ENCODE peak calls at places on chromosomes 3 and 15, in ten cellular contexts. One of them, this sample, is unnamed. For H3K4me1, the result is how much of the 10 kb centered on the place peaks cover.

GRCh38 chr15:41970456-41970855 is 1.9 kb downstream of the EHD4 start:
- DNase-seq in effector memory CD4-positive, alpha-beta T cell: no peak
- DNase-seq in K562: no peak
- DNase-seq in breast epithelium: no peak
- DNase-seq in tibial artery: no peak
- DNase-seq in tibial nerve: no peak
- DNase-seq in psoas muscle: no peak
- DNase-seq in uterus: no peak
- DNase-seq in transverse colon: peak
- DNase-seq in body of pancreas: no peak
- DNase-seq in this sample: no peak

GRCh38 chr3:186090884-186091283 is 18.0 kb downstream of the ETV5 start:
- DNase-seq in transverse colon: no peak
- DNase-seq in uterus: no peak
- DNase-seq in body of pancreas: no peak
- DNase-seq in breast epithelium: no peak
- DNase-seq in K562: no peak
- DNase-seq in tibial artery: no peak
- DNase-seq in effector memory CD4-positive, alpha-beta T cell: no peak
- DNase-seq in tibial nerve: no peak
- DNase-seq in psoas muscle: no peak
- DNase-seq in this sample: no peak

GRCh38 chr3:37519236-37519635 is 342.4 kb upstream of the CTDSPL start:
- DNase-seq in tibial nerve: no peak
- DNase-seq in body of pancreas: no peak
- DNase-seq in tibial artery: no peak
- DNase-seq in K562: no peak
- DNase-seq in breast epithelium: no peak
- DNase-seq in effector memory CD4-positive, alpha-beta T cell: no peak
- DNase-seq in uterus: no peak
- DNase-seq in transverse colon: no peak
- DNase-seq in psoas muscle: no peak
- DNase-seq in this sample: no peak

GRCh38 chr3:78794431-78794830 is 973.4 kb downstream of the ROBO1 start:
- DNase-seq in body of pancreas: no peak
- DNase-seq in effector memory CD4-positive, alpha-beta T cell: no peak
- DNase-seq in breast epithelium: no peak
- DNase-seq in transverse colon: no peak
- DNase-seq in K562: no peak
- DNase-seq in psoas muscle: no peak
- DNase-seq in tibial nerve: no peak
- DNase-seq in uterus: no peak
- DNase-seq in tibial artery: no peak
- DNase-seq in this sample: no peak

GRCh38 chr15:27124287-27124830 is 153.4 kb downstream of the GABRG3 start:
- DNase-seq in psoas muscle: no peak
- DNase-seq in uterus: no peak
- DNase-seq in K562: peak
- DNase-seq in body of pancreas: no peak
- DNase-seq in effector memory CD4-positive, alpha-beta T cell: no peak
- DNase-seq in breast epithelium: no peak
- DNase-seq in transverse colon: no peak
- DNase-seq in tibial nerve: no peak
- DNase-seq in tibial artery: no peak
- DNase-seq in this sample: no peak

GRCh38 chr15:83446904-83447708 is at the start of gene SH3GL3:
- DNase-seq in transverse colon: peak
- DNase-seq in K562: peak
- DNase-seq in breast epithelium: peak
- DNase-seq in tibial nerve: peak
- DNase-seq in tibial artery: peak
- DNase-seq in psoas muscle: peak
- DNase-seq in uterus: peak
- DNase-seq in body of pancreas: peak
- DNase-seq in effector memory CD4-positive, alpha-beta T cell: no peak
- DNase-seq in this sample: peak

GRCh38 chr3:59482684-59483083 is 432.9 kb upstream of the CFAP20DC start:
- DNase-seq in body of pancreas: no peak
- DNase-seq in K562: no peak
- DNase-seq in tibial nerve: no peak
- DNase-seq in psoas muscle: no peak
- DNase-seq in effector memory CD4-positive, alpha-beta T cell: no peak
- DNase-seq in transverse colon: no peak
- DNase-seq in uterus: no peak
- DNase-seq in breast epithelium: no peak
- DNase-seq in tibial artery: no peak
- DNase-seq in this sample: no peak

GRCh38 chr3:153572165-153572564 is 410.1 kb downstream of the RAP2B start:
- DNase-seq in tibial artery: no peak
- DNase-seq in body of pancreas: no peak
- DNase-seq in breast epithelium: no peak
- DNase-seq in tibial nerve: no peak
- DNase-seq in effector memory CD4-positive, alpha-beta T cell: no peak
- DNase-seq in psoas muscle: no peak
- DNase-seq in uterus: no peak
- DNase-seq in transverse colon: no peak
- DNase-seq in K562: no peak
- DNase-seq in this sample: no peak

GRCh38 chr3:165078293-165078692 is at the start of gene SI:
- DNase-seq in K562: no peak
- DNase-seq in body of pancreas: no peak
- DNase-seq in tibial artery: no peak
- DNase-seq in uterus: no peak
- DNase-seq in psoas muscle: no peak
- DNase-seq in transverse colon: no peak
- DNase-seq in effector memory CD4-positive, alpha-beta T cell: no peak
- DNase-seq in tibial nerve: no peak
- DNase-seq in breast epithelium: no peak
- DNase-seq in this sample: no peak

GRCh38 chr3:195811756-195812155 is at the start of gene MUC4:
- DNase-seq in tibial nerve: no peak
- DNase-seq in K562: peak
- DNase-seq in body of pancreas: no peak
- DNase-seq in uterus: no peak
- DNase-seq in breast epithelium: peak
- DNase-seq in tibial artery: no peak
- DNase-seq in psoas muscle: no peak
- DNase-seq in effector memory CD4-positive, alpha-beta T cell: no peak
- DNase-seq in transverse colon: peak
- DNase-seq in this sample: peak

DNA sequence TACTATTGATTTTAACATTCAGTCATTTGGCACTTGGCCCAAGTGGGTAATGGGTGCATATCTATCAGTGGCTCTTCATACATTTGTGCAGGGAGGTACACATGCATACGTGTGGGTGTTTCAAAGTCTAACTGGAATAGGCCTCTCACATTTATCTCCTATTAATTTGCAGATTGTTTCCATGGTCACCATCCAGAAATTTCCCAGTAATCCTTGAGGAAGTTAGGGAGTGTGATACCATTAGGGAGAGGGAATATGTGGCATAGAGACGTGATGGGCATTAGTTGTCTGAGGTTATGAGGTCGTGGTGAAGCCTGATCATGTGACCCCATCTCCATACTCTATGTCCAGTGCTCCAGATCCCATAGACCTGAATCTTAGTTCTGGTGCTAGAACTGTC is 102.8 kb downstream of the LPP start:
- DNase-seq in tibial artery: no peak
- DNase-seq in effector memory CD4-positive, alpha-beta T cell: no peak
- DNase-seq in breast epithelium: no peak
- DNase-seq in psoas muscle: no peak
- DNase-seq in body of pancreas: no peak
- DNase-seq in uterus: no peak
- DNase-seq in tibial nerve: no peak
- DNase-seq in K562: no peak
- DNase-seq in transverse colon: no peak
- DNase-seq in this sample: no peak
- H3K4me1 ChIP-seq in tibial artery: under half
- H3K4me1 ChIP-seq in effector memory CD4-positive, alpha-beta T cell: under half
- H3K4me1 ChIP-seq in breast epithelium: under half
- H3K4me1 ChIP-seq in psoas muscle: under half
- H3K4me1 ChIP-seq in body of pancreas: under half
- H3K4me1 ChIP-seq in uterus: under half
- H3K4me1 ChIP-seq in tibial nerve: under half
- H3K4me1 ChIP-seq in K562: under half
- H3K4me1 ChIP-seq in transverse colon: under half
- H3K4me1 ChIP-seq in this sample: under half

GRCh38 chr3:7293286-7293685 is 432.4 kb downstream of the GRM7 start:
- DNase-seq in K562: no peak
- DNase-seq in tibial nerve: no peak
- DNase-seq in breast epithelium: no peak
- DNase-seq in transverse colon: no peak
- DNase-seq in tibial artery: no peak
- DNase-seq in uterus: no peak
- DNase-seq in psoas muscle: no peak
- DNase-seq in effector memory CD4-positive, alpha-beta T cell: no peak
- DNase-seq in body of pancreas: no peak
- DNase-seq in this sample: no peak
- H3K4me1 ChIP-seq in K562: under half
- H3K4me1 ChIP-seq in tibial nerve: under half
- H3K4me1 ChIP-seq in breast epithelium: under half
- H3K4me1 ChIP-seq in transverse colon: under half
- H3K4me1 ChIP-seq in tibial artery: under half
- H3K4me1 ChIP-seq in uterus: under half
- H3K4me1 ChIP-seq in psoas muscle: under half
- H3K4me1 ChIP-seq in effector memory CD4-positive, alpha-beta T cell: under half
- H3K4me1 ChIP-seq in body of pancreas: under half
- H3K4me1 ChIP-seq in this sample: under half

DNA sequence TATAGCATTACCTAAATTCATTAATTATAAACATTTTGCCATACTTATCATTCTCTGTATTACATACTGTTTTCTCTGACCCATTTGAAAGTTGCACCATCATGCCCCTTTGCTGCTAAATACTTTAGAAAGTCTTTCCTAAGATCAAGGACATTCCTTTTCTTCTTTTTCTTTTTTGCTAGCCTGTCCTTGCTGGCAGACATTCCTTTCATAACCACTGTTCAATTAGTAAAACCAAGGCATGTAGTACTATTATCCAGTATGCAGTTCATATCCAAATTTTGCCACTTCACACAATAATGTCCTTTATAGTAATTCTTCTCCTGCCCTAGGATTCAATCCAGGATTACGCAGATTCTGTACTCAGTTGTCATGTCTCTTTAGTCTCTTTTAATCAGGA is 321.0 kb upstream of the C2CD4B start:
- DNase-seq in effector memory CD4-positive, alpha-beta T cell: no peak
- DNase-seq in K562: no peak
- DNase-seq in psoas muscle: no peak
- DNase-seq in body of pancreas: no peak
- DNase-seq in breast epithelium: no peak
- DNase-seq in transverse colon: no peak
- DNase-seq in tibial artery: no peak
- DNase-seq in tibial nerve: no peak
- DNase-seq in uterus: no peak
- DNase-seq in this sample: no peak
- H3K4me1 ChIP-seq in effector memory CD4-positive, alpha-beta T cell: under half
- H3K4me1 ChIP-seq in K562: under half
- H3K4me1 ChIP-seq in psoas muscle: under half
- H3K4me1 ChIP-seq in body of pancreas: under half
- H3K4me1 ChIP-seq in breast epithelium: under half
- H3K4me1 ChIP-seq in transverse colon: under half
- H3K4me1 ChIP-seq in tibial artery: under half
- H3K4me1 ChIP-seq in tibial nerve: under half
- H3K4me1 ChIP-seq in uterus: under half
- H3K4me1 ChIP-seq in this sample: under half

GRCh38 chr3:125141596-125142417 is 70.7 kb downstream of the SLC12A8 start:
- DNase-seq in uterus: peak
- DNase-seq in tibial nerve: peak
- DNase-seq in transverse colon: peak
- DNase-seq in K562: no peak
- DNase-seq in tibial artery: peak
- DNase-seq in breast epithelium: peak
- DNase-seq in effector memory CD4-positive, alpha-beta T cell: peak
- DNase-seq in body of pancreas: peak
- DNase-seq in psoas muscle: peak
- DNase-seq in this sample: peak
- H3K4me1 ChIP-seq in uterus: under half
- H3K4me1 ChIP-seq in tibial nerve: half or more
- H3K4me1 ChIP-seq in transverse colon: under half
- H3K4me1 ChIP-seq in K562: under half
- H3K4me1 ChIP-seq in tibial artery: under half
- H3K4me1 ChIP-seq in breast epithelium: under half
- H3K4me1 ChIP-seq in effector memory CD4-positive, alpha-beta T cell: under half
- H3K4me1 ChIP-seq in body of pancreas: under half
- H3K4me1 ChIP-seq in psoas muscle: under half
- H3K4me1 ChIP-seq in this sample: under half

GRCh38 chr3:172102123-172102882 is 62.9 kb downstream of the FNDC3B start:
- DNase-seq in breast epithelium: no peak
- DNase-seq in tibial artery: no peak
- DNase-seq in transverse colon: peak
- DNase-seq in K562: no peak
- DNase-seq in psoas muscle: no peak
- DNase-seq in uterus: no peak
- DNase-seq in effector memory CD4-positive, alpha-beta T cell: peak
- DNase-seq in tibial nerve: no peak
- DNase-seq in body of pancreas: peak
- DNase-seq in this sample: peak
- H3K4me1 ChIP-seq in breast epithelium: under half
- H3K4me1 ChIP-seq in tibial artery: under half
- H3K4me1 ChIP-seq in transverse colon: under half
- H3K4me1 ChIP-seq in K562: under half
- H3K4me1 ChIP-seq in psoas muscle: half or more
- H3K4me1 ChIP-seq in uterus: under half
- H3K4me1 ChIP-seq in effector memory CD4-positive, alpha-beta T cell: under half
- H3K4me1 ChIP-seq in tibial nerve: half or more
- H3K4me1 ChIP-seq in body of pancreas: half or more
- H3K4me1 ChIP-seq in this sample: under half

DNA sequence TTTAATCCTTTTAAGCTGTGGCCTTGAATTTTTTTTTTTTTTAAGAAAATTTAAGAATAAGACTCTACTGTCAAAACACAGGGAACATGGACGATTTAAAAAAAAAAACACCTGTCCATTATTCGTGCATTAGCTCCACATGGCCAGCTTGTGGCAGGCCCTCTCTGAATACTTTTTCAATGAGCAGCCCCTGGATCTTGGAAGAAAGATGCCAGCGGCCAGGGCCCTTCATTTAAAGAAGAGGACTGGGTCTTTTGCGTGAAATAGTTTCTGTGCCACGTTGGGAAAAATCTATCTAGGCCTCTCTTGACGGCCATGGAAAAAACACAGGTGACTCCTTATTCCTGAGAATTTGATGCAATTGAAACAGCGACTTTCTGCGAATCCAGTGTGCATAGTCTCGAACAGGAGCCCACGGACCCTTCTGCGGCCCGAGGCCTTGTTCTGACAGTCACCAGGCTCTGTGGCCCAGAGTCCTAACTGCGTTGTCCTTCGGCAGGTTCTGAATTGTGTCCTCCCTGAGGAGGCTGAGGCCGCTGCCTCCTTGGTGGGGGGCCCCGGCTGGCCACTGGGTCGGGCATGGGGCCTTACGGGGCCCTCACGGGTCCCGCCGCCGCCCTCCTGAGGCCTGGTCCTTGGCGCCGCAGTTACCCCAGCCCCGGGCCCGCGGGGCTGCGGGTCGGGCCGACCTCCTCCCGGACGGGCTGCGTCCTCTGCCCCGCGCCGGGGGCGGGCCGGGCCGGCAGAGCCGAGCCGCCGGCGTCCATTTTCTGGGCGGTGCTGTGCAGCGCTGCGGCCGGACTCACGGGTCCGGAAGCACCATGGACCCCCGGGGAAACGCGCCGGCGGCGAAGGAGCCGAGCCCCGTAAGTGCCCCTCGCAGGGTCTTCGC is 33.5 kb downstream of the ZBTB38 start:
- DNase-seq in K562: no peak
- DNase-seq in breast epithelium: no peak
- DNase-seq in tibial nerve: no peak
- DNase-seq in transverse colon: peak
- DNase-seq in body of pancreas: peak
- DNase-seq in psoas muscle: peak
- DNase-seq in effector memory CD4-positive, alpha-beta T cell: peak
- DNase-seq in uterus: peak
- DNase-seq in tibial artery: peak
- DNase-seq in this sample: peak
- H3K4me1 ChIP-seq in K562: under half
- H3K4me1 ChIP-seq in breast epithelium: under half
- H3K4me1 ChIP-seq in tibial nerve: half or more
- H3K4me1 ChIP-seq in transverse colon: under half
- H3K4me1 ChIP-seq in body of pancreas: half or more
- H3K4me1 ChIP-seq in psoas muscle: under half
- H3K4me1 ChIP-seq in effector memory CD4-positive, alpha-beta T cell: under half
- H3K4me1 ChIP-seq in uterus: under half
- H3K4me1 ChIP-seq in tibial artery: under half
- H3K4me1 ChIP-seq in this sample: under half

This sample was measured in mucosa of descending colon.